ENCODE peak calls at places on chromosomes 7 and 10, in eight cellular contexts. C is M059J; P is activated naive CD8-positive, alpha-beta T cell treated with anti-CD3 and anti-CD28 coated beads, Interleukin-2, amount 50 U/mL, for 24 hours; I is Right ventricle myocardium superior; Q is IMR-90; L is HCEC 1CT; F is NCI-H1092; M is lung. X is an unnamed sample.

GRCh38 chr7:91164948-91165845 is 99.0 kb upstream of the FZD1 start:
- DNase-seq in C (peak; percentile 58), P (no peak), I (no peak), Q (peak; percentile 88), L (peak; percentile 92), F (no peak), M (no peak), X (no peak)

GRCh38 chr7:94578615-94579014 is 69.0 kb downstream of the CASD1 start:
- DNase-seq in C (peak; percentile 37), P (no peak), I (no peak), Q (no peak), L (peak; percentile 9), F (no peak), M (no peak), X (no peak)

GRCh38 chr7:70695804-70696104 is 436.2 kb upstream of the GALNT17 start:
- DNase-seq in C (peak; percentile 36), P (no peak), I (no peak), Q (no peak), L (no peak), F (no peak), M (no peak), X (no peak)

GRCh38 chr10:125859128-125859817 is 21.8 kb downstream of the DHX32 start:
- DNase-seq in C (no peak), P (no peak), I (no peak), Q (no peak), L (no peak), F (no peak), M (no peak), X (no peak)

GRCh38 chr10:43208147-43209063 is 58.5 kb downstream of the RASGEF1A start:
- DNase-seq in C (no peak), P (no peak), I (peak; percentile 38), Q (no peak), L (no peak), F (no peak), M (no peak), X (peak; percentile 11)

GRCh38 chr10:8389630-8390029 is 335.1 kb downstream of the GATA3 start:
- DNase-seq in C (peak; percentile 89), P (no peak), I (no peak), Q (no peak), L (no peak), F (no peak), M (no peak), X (no peak)

GRCh38 chr10:124578231-124579002 is 116.8 kb downstream of the LHPP start:
- DNase-seq in C (no peak), P (no peak), I (no peak), Q (no peak), L (no peak), F (no peak), M (no peak), X (no peak)

GRCh38 chr7:16484453-16485158 is 19.1 kb upstream of the SOSTDC1 start:
- DNase-seq in C (peak; percentile 90), P (no peak), I (no peak), Q (peak; percentile 82), L (peak; percentile 34), F (no peak), M (no peak), X (no peak)

GRCh38 chr7:77427996-77428603 is 12.0 kb upstream of the GSAP start:
- DNase-seq in C (peak; percentile 98), P (no peak), I (no peak), Q (peak; percentile 78), L (peak; percentile 90), F (no peak), M (no peak), X (no peak)

GRCh38 chr10:76202777-76203176 is 771.4 kb downstream of the LRMDA start:
- DNase-seq in C (peak; percentile 58), P (no peak), I (no peak), Q (peak; percentile 60), L (peak; percentile 26), F (no peak), M (no peak), X (no peak)

GRCh38 chr7:157004050-157004838 is 6.2 kb downstream of the MNX1 start:
- DNase-seq in C (peak; percentile 27), P (no peak), I (no peak), Q (peak; percentile 13), L (no peak), F (no peak), M (no peak), X (no peak)

GRCh38 chr10:67256984-67257383 is 331.1 kb downstream of the LRRTM3 start:
- DNase-seq in C (no peak), P (no peak), I (no peak), Q (no peak), L (no peak), F (no peak), M (no peak), X (no peak)

GRCh38 chr10:26869528-26869927 is 8.8 kb upstream of the ABI1 start:
- DNase-seq in C (no peak), P (peak; percentile 10), I (no peak), Q (no peak), L (no peak), F (no peak), M (no peak), X (no peak)

GRCh38 chr10:122474145-122474739 is 12.9 kb downstream of the HTRA1 start:
- DNase-seq in C (no peak), P (no peak), I (peak; percentile 44), Q (no peak), L (no peak), F (no peak), M (no peak), X (no peak)

GRCh38 chr7:517848-518629 is 1.6 kb downstream of the PDGFA start:
- DNase-seq in C (peak; percentile 49), P (peak; percentile 23), I (peak; percentile 81), Q (peak; percentile 58), L (peak; percentile 70), F (no peak), M (peak; percentile 62), X (no peak)

GRCh38 chr7:117445206-117445605 is 17.9 kb upstream of the ASZ1 start:
- DNase-seq in C (peak; percentile 27), P (no peak), I (no peak), Q (peak; percentile 34), L (no peak), F (no peak), M (no peak), X (no peak)

GRCh38 chr10:122159159-122159970 is 111.7 kb upstream of the BTBD16 start:
- DNase-seq in C (no peak), P (no peak), I (no peak), Q (peak; percentile 43), L (no peak), F (no peak), M (no peak), X (no peak)

GRCh38 chr10:110600487-110601101 is 33.1 kb downstream of the SMC3 start:
- DNase-seq in C (peak; percentile 60), P (no peak), I (no peak), Q (peak; percentile 71), L (peak; percentile 59), F (peak; percentile 8), M (no peak), X (no peak)

GRCh38 chr7:90211391-90212148 is at the start of gene STEAP2:
- DNase-seq in C (peak; percentile 92), P (peak; percentile 53), I (peak; percentile 93), Q (peak; percentile 85), L (peak; percentile 97), F (peak; percentile 51), M (peak; percentile 81), X (no peak)

GRCh38 chr10:56679578-56679977 is 318.5 kb upstream of the ZWINT start:
- DNase-seq in C (no peak), P (no peak), I (no peak), Q (no peak), L (no peak), F (no peak), M (no peak), X (no peak)

GRCh38 chr7:2202361-2202761 is 30.4 kb downstream of the MAD1L1 start:
- DNase-seq in C (no peak), P (no peak), I (peak; percentile 10), Q (no peak), L (no peak), F (no peak), M (no peak), X (no peak)

GRCh38 chr10:14524692-14525091 is 194.0 kb upstream of the FRMD4A start:
- DNase-seq in C (no peak), P (no peak), I (no peak), Q (no peak), L (no peak), F (no peak), M (no peak), X (no peak)

GRCh38 chr7:55642266-55642665 is 70.0 kb upstream of the VOPP1 start:
- DNase-seq in C (no peak), P (no peak), I (no peak), Q (no peak), L (no peak), F (no peak), M (no peak), X (no peak)

GRCh38 chr10:102065561-102066420 is 642 bp downstream of the HPS6 start:
- DNase-seq in C (peak; percentile 50), P (peak; percentile 21), I (peak; percentile 68), Q (peak; percentile 13), L (peak; percentile 7), F (no peak), M (no peak), X (no peak)

GRCh38 chr7:16592395-16592794 is 53.2 kb downstream of the ANKMY2 start:
- DNase-seq in C (no peak), P (no peak), I (no peak), Q (peak; percentile 21), L (peak; percentile 20), F (no peak), M (no peak), X (no peak)

GRCh38 chr10:117246997-117247667 is 6.2 kb downstream of the SLC18A2 start:
- DNase-seq in C (no peak), P (no peak), I (no peak), Q (no peak), L (peak; percentile 47), F (no peak), M (no peak), X (no peak)

GRCh38 chr10:84262190-84262956 is 17.5 kb downstream of the RGR start:
- DNase-seq in C (no peak), P (no peak), I (no peak), Q (no peak), L (no peak), F (no peak), M (no peak), X (no peak)

GRCh38 chr7:131071786-131072504 is 255.7 kb upstream of the MKLN1 start:
- DNase-seq in C (peak; percentile 97), P (no peak), I (peak; percentile 63), Q (peak; percentile 38), L (peak; percentile 38), F (no peak), M (peak; percentile 57), X (no peak)

GRCh38 chr10:50622497-50623298 is 1.1 kb downstream of the SGMS1 start:
- DNase-seq in C (peak; percentile 60), P (peak; percentile 38), I (peak; percentile 71), Q (peak; percentile 50), L (peak; percentile 52), F (no peak), M (peak; percentile 36), X (peak; percentile 21)

GRCh38 chr7:143279186-143280098 is 5.3 kb upstream of the TMEM139 start:
- DNase-seq in C (peak; percentile 90), P (no peak), I (no peak), Q (peak; percentile 68), L (peak; percentile 25), F (no peak), M (peak; percentile 21), X (no peak)

GRCh38 chr10:126459878-126460481 is 71.7 kb upstream of the ADAM12 start:
- DNase-seq in C (peak; percentile 99), P (no peak), I (no peak), Q (peak; percentile 92), L (peak; percentile 99), F (no peak), M (no peak), X (no peak)

GRCh38 chr7:150695654-150696053 is 10.1 kb downstream of the GIMAP2 start:
- DNase-seq in C (no peak), P (no peak), I (no peak), Q (no peak), L (no peak), F (no peak), M (no peak), X (no peak)

GRCh38 chr7:148264933-148265557 is 325.5 kb upstream of the C7orf33 start:
- DNase-seq in C (peak; percentile 44), P (no peak), I (no peak), Q (peak; percentile 13), L (peak; percentile 18), F (peak; percentile 36), M (no peak), X (no peak)

GRCh38 chr7:116953372-116953726 is at the start of gene ST7:
- DNase-seq in C (peak; percentile 77), P (peak; percentile 64), I (no peak), Q (peak; percentile 68), L (peak; percentile 74), F (peak; percentile 33), M (no peak), X (peak; percentile 66)

X was measured in CD4-positive, alpha-beta T cell.